ENCODE peak calls at places on chromosomes 1 and 21, in four cellular contexts. O, J, P and W are unnamed samples.

GRCh38 chr1:231420299-231420958 is 1.7 kb downstream of the EGLN1 start:
- DNase-seq in O (no peak), P (peak), J (no peak), W (no peak)

GRCh38 chr21:42160111-42160949 is 58.6 kb upstream of the ABCG1 start:
- DNase-seq in O (peak), J (no peak), P (no peak), W (peak)

GRCh38 chr1:202283379-202283844 is 58.3 kb downstream of the UBE2T start:
- DNase-seq in P (no peak), O (no peak), J (peak), W (no peak)

GRCh38 chr1:155077758-155078495 is 710 bp upstream of the EFNA3 start:
- DNase-seq in O (no peak), P (no peak), J (no peak), W (no peak)

GRCh38 chr1:153347856-153348255 is 785 bp downstream of the PGLYRP4 start:
- DNase-seq in O (no peak), P (no peak), J (peak), W (no peak)

GRCh38 chr1:183619719-183620118 is 15.9 kb downstream of the ARPC5 start:
- DNase-seq in P (no peak), O (no peak), J (no peak), W (no peak)

GRCh38 chr21:32459972-32460371 is 47.5 kb downstream of the EVA1C start:
- DNase-seq in J (no peak), O (no peak), P (no peak), W (no peak)

GRCh38 chr1:198809247-198809646 is 170.4 kb downstream of the PTPRC start:
- DNase-seq in P (no peak), O (no peak), J (no peak), W (no peak)

GRCh38 chr1:29121951-29122661 is 1.6 kb downstream of the TMEM200B start:
- DNase-seq in J (peak), O (peak), P (peak), W (peak)

GRCh38 chr21:16180613-16181012 is 450.8 kb downstream of the USP25 start:
- DNase-seq in J (no peak), O (no peak), P (no peak), W (no peak)

GRCh38 chr1:184854456-184855180 is 100.0 kb upstream of the EDEM3 start:
- DNase-seq in P (no peak), J (no peak), O (no peak), W (no peak)